ENCODE peak calls at places on chromosomes 4 and X, in nine cellular contexts. One of them, this sample, is unnamed.

GRCh38 chr4:71186566-71187398 is 152.0 kb upstream of the SLC4A4 start:
- DNase-seq in uterus: peak
- DNase-seq in progenitor cell of endocrine pancreas: peak
- DNase-seq in upper lobe of right lung: peak
- DNase-seq in fibroblast of mammary gland: no peak
- DNase-seq in GM12864: no peak
- DNase-seq in cardiac muscle cell: peak
- DNase-seq in kidney: peak
- DNase-seq in stomach: peak
- DNase-seq in this sample: peak

GRCh38 chrX:118231464-118231863 is 114.4 kb upstream of the WDR44 start:
- DNase-seq in uterus: no peak
- DNase-seq in progenitor cell of endocrine pancreas: no peak
- DNase-seq in upper lobe of right lung: no peak
- DNase-seq in fibroblast of mammary gland: peak
- DNase-seq in GM12864: no peak
- DNase-seq in cardiac muscle cell: peak
- DNase-seq in kidney: no peak
- DNase-seq in stomach: no peak
- DNase-seq in this sample: no peak

GRCh38 chr4:150960818-150961217 is 54.3 kb downstream of the LRBA start:
- DNase-seq in uterus: no peak
- DNase-seq in progenitor cell of endocrine pancreas: no peak
- DNase-seq in upper lobe of right lung: no peak
- DNase-seq in fibroblast of mammary gland: peak
- DNase-seq in GM12864: no peak
- DNase-seq in cardiac muscle cell: peak
- DNase-seq in kidney: no peak
- DNase-seq in stomach: peak
- DNase-seq in this sample: no peak

GRCh38 chr4:58776627-58777026 is 1666.4 kb upstream of the IGFBP7 start:
- DNase-seq in uterus: no peak
- DNase-seq in progenitor cell of endocrine pancreas: no peak
- DNase-seq in upper lobe of right lung: no peak
- DNase-seq in fibroblast of mammary gland: peak
- DNase-seq in GM12864: no peak
- DNase-seq in cardiac muscle cell: no peak
- DNase-seq in kidney: no peak
- DNase-seq in stomach: no peak
- DNase-seq in this sample: no peak

GRCh38 chrX:131987252-131987651 is 35.9 kb upstream of the STK26 start:
- DNase-seq in uterus: no peak
- DNase-seq in progenitor cell of endocrine pancreas: no peak
- DNase-seq in upper lobe of right lung: no peak
- DNase-seq in fibroblast of mammary gland: no peak
- DNase-seq in GM12864: peak
- DNase-seq in cardiac muscle cell: no peak
- DNase-seq in kidney: no peak
- DNase-seq in stomach: no peak
- DNase-seq in this sample: no peak

GRCh38 chr4:145851516-145852201 is 87.0 kb downstream of the ZNF827 start:
- DNase-seq in uterus: no peak
- DNase-seq in progenitor cell of endocrine pancreas: no peak
- DNase-seq in upper lobe of right lung: no peak
- DNase-seq in fibroblast of mammary gland: no peak
- DNase-seq in GM12864: no peak
- DNase-seq in cardiac muscle cell: no peak
- DNase-seq in kidney: no peak
- DNase-seq in stomach: no peak
- DNase-seq in this sample: no peak

GRCh38 chr4:110787109-110787508 is 164.2 kb upstream of the PITX2 start:
- DNase-seq in uterus: no peak
- DNase-seq in progenitor cell of endocrine pancreas: no peak
- DNase-seq in upper lobe of right lung: no peak
- DNase-seq in fibroblast of mammary gland: peak
- DNase-seq in GM12864: no peak
- DNase-seq in cardiac muscle cell: no peak
- DNase-seq in kidney: no peak
- DNase-seq in stomach: no peak
- DNase-seq in this sample: no peak

GRCh38 chr4:8355864-8356565 is 84.5 kb downstream of the ACOX3 start:
- DNase-seq in uterus: peak
- DNase-seq in progenitor cell of endocrine pancreas: no peak
- DNase-seq in upper lobe of right lung: peak
- DNase-seq in fibroblast of mammary gland: no peak
- DNase-seq in GM12864: no peak
- DNase-seq in cardiac muscle cell: peak
- DNase-seq in kidney: no peak
- DNase-seq in stomach: no peak
- DNase-seq in this sample: no peak

GRCh38 chr4:86334020-86334750 is 25.7 kb downstream of the MAPK10 start:
- DNase-seq in uterus: peak
- DNase-seq in progenitor cell of endocrine pancreas: no peak
- DNase-seq in upper lobe of right lung: no peak
- DNase-seq in fibroblast of mammary gland: peak
- DNase-seq in GM12864: no peak
- DNase-seq in cardiac muscle cell: no peak
- DNase-seq in kidney: no peak
- DNase-seq in stomach: no peak
- DNase-seq in this sample: no peak

GRCh38 chr4:158667651-158668198 is 4.0 kb downstream of the C4orf46 start:
- DNase-seq in uterus: no peak
- DNase-seq in progenitor cell of endocrine pancreas: no peak
- DNase-seq in upper lobe of right lung: no peak
- DNase-seq in fibroblast of mammary gland: peak
- DNase-seq in GM12864: no peak
- DNase-seq in cardiac muscle cell: peak
- DNase-seq in kidney: no peak
- DNase-seq in stomach: no peak
- DNase-seq in this sample: peak

GRCh38 chr4:92303621-92304027 is at the start of gene GRID2:
- DNase-seq in uterus: no peak
- DNase-seq in progenitor cell of endocrine pancreas: peak
- DNase-seq in upper lobe of right lung: peak
- DNase-seq in fibroblast of mammary gland: no peak
- DNase-seq in GM12864: no peak
- DNase-seq in cardiac muscle cell: peak
- DNase-seq in kidney: peak
- DNase-seq in stomach: no peak
- DNase-seq in this sample: peak

GRCh38 chr4:40718571-40718970 is 31.2 kb upstream of the NSUN7 start:
- DNase-seq in uterus: no peak
- DNase-seq in progenitor cell of endocrine pancreas: no peak
- DNase-seq in upper lobe of right lung: no peak
- DNase-seq in fibroblast of mammary gland: no peak
- DNase-seq in GM12864: no peak
- DNase-seq in cardiac muscle cell: no peak
- DNase-seq in kidney: no peak
- DNase-seq in stomach: peak
- DNase-seq in this sample: no peak

GRCh38 chr4:40721730-40722171 is 28.0 kb upstream of the NSUN7 start:
- DNase-seq in uterus: no peak
- DNase-seq in progenitor cell of endocrine pancreas: no peak
- DNase-seq in upper lobe of right lung: no peak
- DNase-seq in fibroblast of mammary gland: peak
- DNase-seq in GM12864: no peak
- DNase-seq in cardiac muscle cell: no peak
- DNase-seq in kidney: no peak
- DNase-seq in stomach: no peak
- DNase-seq in this sample: no peak

GRCh38 chr4:40720351-40720750 is 29.4 kb upstream of the NSUN7 start:
- DNase-seq in uterus: no peak
- DNase-seq in progenitor cell of endocrine pancreas: no peak
- DNase-seq in upper lobe of right lung: no peak
- DNase-seq in fibroblast of mammary gland: no peak
- DNase-seq in GM12864: no peak
- DNase-seq in cardiac muscle cell: no peak
- DNase-seq in kidney: no peak
- DNase-seq in stomach: no peak
- DNase-seq in this sample: no peak

GRCh38 chr4:40720931-40721330 is 28.8 kb upstream of the NSUN7 start:
- DNase-seq in uterus: no peak
- DNase-seq in progenitor cell of endocrine pancreas: no peak
- DNase-seq in upper lobe of right lung: no peak
- DNase-seq in fibroblast of mammary gland: no peak
- DNase-seq in GM12864: no peak
- DNase-seq in cardiac muscle cell: no peak
- DNase-seq in kidney: no peak
- DNase-seq in stomach: no peak
- DNase-seq in this sample: no peak

DNA sequence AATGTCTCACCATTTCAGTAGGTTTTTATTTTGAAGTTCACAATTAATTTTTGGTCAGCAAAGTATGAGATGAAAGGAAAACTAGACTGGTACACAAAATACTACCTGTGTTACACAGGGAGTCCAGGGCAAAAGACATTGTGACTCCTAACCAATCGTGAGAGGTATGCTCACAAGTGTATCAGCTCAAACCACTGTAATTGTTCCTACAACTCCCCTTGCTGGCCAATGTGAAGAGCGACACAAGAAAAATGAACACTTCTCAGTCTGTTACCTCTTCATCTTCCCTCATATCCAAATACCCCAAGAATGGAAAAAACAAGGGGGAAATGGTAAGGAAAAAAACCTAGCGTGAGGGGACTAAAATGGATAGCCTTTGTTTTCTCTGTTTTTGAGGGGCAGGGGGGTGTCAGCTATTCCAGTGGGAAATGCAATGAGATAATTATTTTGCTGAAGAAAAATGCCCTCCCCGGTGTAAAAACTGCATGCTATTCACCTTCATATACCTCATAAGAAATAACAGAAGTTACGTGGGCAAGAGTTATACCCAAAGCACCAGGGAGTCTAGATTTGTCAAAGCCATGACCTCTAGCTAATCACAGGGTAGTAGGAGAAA is 30.6 kb upstream of the NSUN7 start:
- DNase-seq in uterus: no peak
- DNase-seq in progenitor cell of endocrine pancreas: no peak
- DNase-seq in upper lobe of right lung: no peak
- DNase-seq in fibroblast of mammary gland: peak
- DNase-seq in GM12864: peak
- DNase-seq in cardiac muscle cell: peak
- DNase-seq in kidney: no peak
- DNase-seq in stomach: no peak
- DNase-seq in this sample: no peak
- TF ChIP-seq CTCF in uterus: no peak
- TF ChIP-seq CTCF in progenitor cell of endocrine pancreas: peak
- TF ChIP-seq CTCF in upper lobe of right lung: peak
- TF ChIP-seq CTCF in fibroblast of mammary gland: peak
- TF ChIP-seq CTCF in GM12864: peak
- TF ChIP-seq CTCF in cardiac muscle cell: peak
- TF ChIP-seq CTCF in kidney: peak
- TF ChIP-seq CTCF in stomach: peak
- TF ChIP-seq CTCF in this sample: peak

DNA sequence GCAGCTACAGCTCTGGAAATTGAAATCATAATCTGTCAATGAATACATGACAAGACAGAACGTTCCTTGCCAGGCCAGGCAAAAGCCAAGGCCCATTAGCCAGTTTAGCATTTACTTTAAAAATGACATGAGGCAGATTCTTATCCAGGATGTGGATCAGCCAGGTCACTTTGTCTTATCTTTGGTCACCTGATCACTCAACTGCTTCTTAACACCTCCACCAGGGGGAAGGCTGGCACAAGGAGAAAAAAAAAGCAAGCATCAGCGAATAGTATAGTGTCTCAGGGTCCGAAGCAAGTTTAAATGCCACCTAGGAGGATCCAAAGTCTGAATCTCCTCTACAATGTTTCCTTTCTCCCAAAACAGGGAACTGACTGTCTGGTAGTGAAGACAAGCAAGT is 18.8 kb downstream of the ATP1B4 start:
- DNase-seq in uterus: no peak
- DNase-seq in progenitor cell of endocrine pancreas: no peak
- DNase-seq in upper lobe of right lung: no peak
- DNase-seq in fibroblast of mammary gland: peak
- DNase-seq in GM12864: no peak
- DNase-seq in cardiac muscle cell: no peak
- DNase-seq in kidney: no peak
- DNase-seq in stomach: no peak
- DNase-seq in this sample: no peak
- TF ChIP-seq CTCF in uterus: peak
- TF ChIP-seq CTCF in progenitor cell of endocrine pancreas: peak
- TF ChIP-seq CTCF in upper lobe of right lung: peak
- TF ChIP-seq CTCF in fibroblast of mammary gland: peak
- TF ChIP-seq CTCF in GM12864: peak
- TF ChIP-seq CTCF in cardiac muscle cell: peak
- TF ChIP-seq CTCF in kidney: no peak
- TF ChIP-seq CTCF in stomach: no peak
- TF ChIP-seq CTCF in this sample: peak

DNA sequence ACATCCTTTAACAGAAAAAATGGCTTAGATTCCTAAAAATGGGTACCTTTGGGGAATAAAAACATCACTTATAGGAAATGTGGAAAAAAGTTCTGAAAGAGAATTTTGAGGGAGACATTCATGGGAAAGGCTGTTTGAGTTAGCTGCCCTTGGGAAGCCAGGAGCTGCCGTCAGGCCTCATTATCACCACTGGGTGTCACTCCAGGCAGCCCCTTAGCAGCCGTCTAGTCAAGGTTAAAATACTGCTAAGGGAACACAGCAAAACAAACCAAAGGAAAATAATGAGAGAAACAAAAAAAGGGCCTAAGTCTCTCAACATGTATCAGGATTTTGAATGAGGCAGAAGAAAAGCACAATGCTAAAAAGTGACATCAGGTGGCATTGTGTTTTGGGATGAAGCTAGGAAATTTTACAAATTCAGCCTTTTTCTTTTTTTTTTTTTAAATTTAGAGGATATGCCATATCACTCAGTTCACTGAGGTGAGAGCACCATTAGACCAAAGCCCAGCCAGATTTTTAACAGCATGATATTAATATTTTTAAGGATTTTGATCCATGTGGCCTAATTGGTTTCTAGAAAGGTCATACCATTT is 235.3 kb downstream of the GPAT3 start:
- DNase-seq in uterus: no peak
- DNase-seq in progenitor cell of endocrine pancreas: peak
- DNase-seq in upper lobe of right lung: no peak
- DNase-seq in fibroblast of mammary gland: peak
- DNase-seq in GM12864: no peak
- DNase-seq in cardiac muscle cell: peak
- DNase-seq in kidney: no peak
- DNase-seq in stomach: peak
- DNase-seq in this sample: peak
- TF ChIP-seq CTCF in uterus: no peak
- TF ChIP-seq CTCF in progenitor cell of endocrine pancreas: peak
- TF ChIP-seq CTCF in upper lobe of right lung: peak
- TF ChIP-seq CTCF in fibroblast of mammary gland: peak
- TF ChIP-seq CTCF in GM12864: peak
- TF ChIP-seq CTCF in cardiac muscle cell: peak
- TF ChIP-seq CTCF in kidney: peak
- TF ChIP-seq CTCF in stomach: peak
- TF ChIP-seq CTCF in this sample: peak

DNA sequence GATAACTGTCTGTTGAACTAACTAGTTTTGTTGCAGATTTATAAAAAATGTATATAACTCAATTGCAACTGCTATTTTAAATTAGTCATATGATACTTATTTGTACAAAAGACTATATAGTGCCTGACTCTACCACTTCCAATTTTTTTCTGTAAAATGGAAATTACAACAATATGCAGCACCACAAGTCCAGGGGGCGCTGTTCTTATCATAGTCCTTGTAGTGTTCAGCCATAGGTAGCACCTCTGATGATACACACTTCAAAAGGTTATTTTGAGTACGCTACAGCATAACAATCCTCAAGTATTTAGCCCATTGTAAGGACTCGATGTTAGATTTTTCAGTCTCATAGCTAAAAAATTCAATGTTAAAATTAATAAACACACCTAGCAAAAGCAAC is 174.9 kb downstream of the CORIN start:
- DNase-seq in uterus: no peak
- DNase-seq in progenitor cell of endocrine pancreas: no peak
- DNase-seq in upper lobe of right lung: no peak
- DNase-seq in fibroblast of mammary gland: no peak
- DNase-seq in GM12864: no peak
- DNase-seq in cardiac muscle cell: no peak
- DNase-seq in kidney: no peak
- DNase-seq in stomach: no peak
- DNase-seq in this sample: peak
- TF ChIP-seq CTCF in uterus: no peak
- TF ChIP-seq CTCF in progenitor cell of endocrine pancreas: peak
- TF ChIP-seq CTCF in upper lobe of right lung: peak
- TF ChIP-seq CTCF in fibroblast of mammary gland: peak
- TF ChIP-seq CTCF in GM12864: no peak
- TF ChIP-seq CTCF in cardiac muscle cell: peak
- TF ChIP-seq CTCF in kidney: no peak
- TF ChIP-seq CTCF in stomach: no peak
- TF ChIP-seq CTCF in this sample: peak

This sample was measured in neural crest cell.